ENCODE peak calls at places on chromosomes 4 and X, in six cellular contexts. X is fibroblast of lung, C is tibial nerve, G is ovary, A is lung, Y is left lung. M is an unnamed sample. For H3K4me1, the result is how much of the 10 kb centered on the place peaks cover.

GRCh38 chrX:129759576-129760061 is 20.1 kb upstream of the SASH3 start:
- DNase-seq in X (peak), C (peak), G (no peak), A (no peak), Y (peak), M (peak)

GRCh38 chrX:42386681-42387080 is 391.3 kb downstream of the PPP1R2C start:
- DNase-seq in X (no peak), C (no peak), G (no peak), A (no peak), Y (no peak), M (no peak)

GRCh38 chr4:36844448-36844847 is 400.1 kb upstream of the NWD2 start:
- DNase-seq in X (no peak), C (no peak), G (no peak), A (no peak), Y (no peak), M (no peak)

GRCh38 chr4:57110635-57111546 is 706 bp upstream of the IGFBP7 start:
- DNase-seq in X (peak), C (peak), G (peak), A (peak), Y (peak), M (peak)

GRCh38 chr4:104418313-104418712 is 76.4 kb downstream of the CXXC4 start:
- DNase-seq in X (no peak), C (no peak), G (no peak), A (no peak), Y (no peak), M (no peak)

GRCh38 chrX:40778861-40779575 is 43.7 kb upstream of the MED14 start:
- DNase-seq in X (peak), C (no peak), G (no peak), A (no peak), Y (no peak), M (no peak)

GRCh38 chr4:47668810-47669408 is 169.0 kb downstream of the CORIN start:
- DNase-seq in X (peak), C (no peak), G (no peak), A (no peak), Y (no peak), M (no peak)

GRCh38 chrX:131711478-131711867 is 167.6 kb downstream of the OR13H1 start:
- DNase-seq in X (no peak), C (no peak), G (no peak), A (no peak), Y (no peak), M (no peak)

GRCh38 chr4:154583677-154584076 is 6.9 kb downstream of the FGA start:
- DNase-seq in X (no peak), C (no peak), G (no peak), A (no peak), Y (no peak), M (no peak)

GRCh38 chrX:15956684-15957083 is 102.1 kb upstream of the AP1S2 start:
- DNase-seq in X (peak), C (no peak), G (no peak), A (no peak), Y (no peak), M (no peak)

GRCh38 chr4:76659103-76659490 is 224.1 kb downstream of the SHROOM3 start:
- DNase-seq in X (peak), C (no peak), G (no peak), A (no peak), Y (no peak), M (no peak)

GRCh38 chr4:100736651-100737450 is 219.0 kb upstream of the EMCN start:
- DNase-seq in X (peak), C (no peak), G (no peak), A (no peak), Y (no peak), M (no peak)

GRCh38 chrX:3299626-3300025 is 46.8 kb downstream of the MXRA5 start:
- DNase-seq in X (peak), C (no peak), G (no peak), A (no peak), Y (no peak), M (no peak)

GRCh38 chr4:70734971-70735370 is 13.2 kb downstream of the RUFY3 start:
- DNase-seq in X (no peak), C (no peak), G (no peak), A (no peak), Y (no peak), M (no peak)

GRCh38 chrX:150041208-150041607 is 102.9 kb upstream of the EOLA2 start:
- DNase-seq in X (no peak), C (no peak), G (no peak), A (no peak), Y (no peak), M (no peak)

GRCh38 chrX:129779747-129780146 is at the start of gene SASH3:
- DNase-seq in X (no peak), C (peak), G (no peak), A (peak), Y (peak), M (peak)

GRCh38 chrX:17788956-17789562 is 51.8 kb downstream of the SCML1 start:
- DNase-seq in X (no peak), C (no peak), G (no peak), A (no peak), Y (no peak), M (no peak)

GRCh38 chr4:147548251-147548650 is 67.4 kb downstream of the EDNRA start:
- DNase-seq in X (peak), C (no peak), G (no peak), A (no peak), Y (no peak), M (no peak)

GRCh38 chr4:24973471-24974251 is 57.1 kb downstream of the LGI2 start:
- DNase-seq in X (no peak), C (no peak), G (no peak), A (peak), Y (peak), M (peak)

GRCh38 chr4:147498031-147498700 is 17.3 kb downstream of the EDNRA start:
- DNase-seq in X (peak), C (no peak), G (no peak), A (no peak), Y (no peak), M (no peak)

GRCh38 chr4:31365006-31365690 is 645.0 kb downstream of the PCDH7 start:
- DNase-seq in X (peak), C (no peak), G (no peak), A (no peak), Y (peak), M (no peak)

GRCh38 chrX:1673337-1673736 is 58.5 kb downstream of the ASMT start:
- DNase-seq in X (no peak), C (no peak), G (no peak), A (no peak), Y (no peak), M (no peak)

GRCh38 chr4:176545886-176546285 is 226.1 kb downstream of the SPCS3 start:
- DNase-seq in X (peak), C (no peak), G (no peak), A (no peak), Y (no peak), M (no peak)

GRCh38 chr4:176054942-176055341 is 10.7 kb upstream of the WDR17 start:
- DNase-seq in X (no peak), C (no peak), G (no peak), A (no peak), Y (no peak), M (no peak)

GRCh38 chrX:86023806-86024205 is 23.6 kb downstream of the CHM start:
- DNase-seq in X (no peak), C (no peak), G (no peak), A (no peak), Y (no peak), M (no peak)

GRCh38 chrX:71214604-71215334 is 8.3 kb upstream of the GJB1 start:
- DNase-seq in X (no peak), C (no peak), G (no peak), A (no peak), Y (no peak), M (no peak)
- H3K4me3 ChIP-seq in X (no peak), C (no peak), G (no peak), A (no peak), Y (no peak), M (no peak)

GRCh38 chr4:41363384-41363981 is 106.8 kb downstream of the UCHL1 start:
- DNase-seq in X (peak), C (no peak), G (no peak), A (peak), Y (no peak), M (peak)
- H3K4me1 ChIP-seq in X (under half), C (under half), G (under half), A (under half), Y (under half), M (under half)

GRCh38 chr4:174598800-174599199 is 76.5 kb upstream of the HPGD start:
- DNase-seq in X (no peak), C (no peak), G (no peak), A (no peak), Y (no peak), M (no peak)
- H3K4me3 ChIP-seq in X (no peak), C (no peak), G (no peak), A (no peak), Y (no peak), M (no peak)

GRCh38 chr4:6917445-6918241 is 8.0 kb downstream of the TBC1D14 start:
- DNase-seq in X (peak), C (peak), G (peak), A (peak), Y (peak), M (peak)

GRCh38 chr4:6916587-6917444 is 7.2 kb downstream of the TBC1D14 start:
- DNase-seq in X (peak), C (no peak), G (no peak), A (peak), Y (peak), M (no peak)

GRCh38 chr4:6918345-6918744 is 8.7 kb downstream of the TBC1D14 start:
- DNase-seq in X (no peak), C (no peak), G (no peak), A (no peak), Y (no peak), M (no peak)

GRCh38 chr4:6923507-6923906 is 13.9 kb downstream of the TBC1D14 start:
- DNase-seq in X (no peak), C (no peak), G (no peak), A (no peak), Y (peak), M (no peak)

DNA sequence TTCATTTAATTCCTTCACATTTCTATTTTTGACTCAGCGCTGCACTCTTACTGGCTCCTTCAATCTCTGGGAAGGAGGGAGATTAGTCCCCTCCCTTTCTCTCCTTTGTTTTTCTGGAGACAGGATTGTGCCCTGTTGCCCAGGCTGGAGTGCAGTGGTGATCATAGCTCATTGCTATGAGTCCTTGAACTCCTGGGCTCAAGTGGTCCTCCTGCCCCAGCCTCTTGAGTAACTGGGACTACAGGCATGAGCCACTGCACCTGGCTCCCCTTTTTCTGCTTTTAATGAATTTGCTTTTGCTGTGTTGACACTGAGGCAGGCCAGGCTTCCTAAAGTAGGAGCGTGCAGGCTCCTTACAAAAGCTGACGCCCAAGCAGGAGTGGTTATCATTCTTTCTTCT is 10.5 kb downstream of the TBC1D14 start:
- DNase-seq in X (no peak), C (no peak), G (no peak), A (peak), Y (no peak), M (no peak)
- H3K4me1 ChIP-seq in X (under half), C (under half), G (under half), A (under half), Y (half or more), M (under half)

GRCh38 chr4:98686847-98687246 is 28.4 kb upstream of the TSPAN5 start:
- DNase-seq in X (no peak), C (no peak), G (no peak), A (no peak), Y (no peak), M (no peak)
- H3K4me3 ChIP-seq in X (no peak), C (no peak), G (no peak), A (no peak), Y (no peak), M (no peak)

GRCh38 chr4:41212221-41213203 is 1.8 kb downstream of the APBB2 start:
- DNase-seq in X (peak), C (no peak), G (no peak), A (peak), Y (no peak), M (no peak)

GRCh38 chr4:41207330-41207831 is 7.0 kb downstream of the APBB2 start:
- DNase-seq in X (peak), C (no peak), G (no peak), A (no peak), Y (no peak), M (no peak)

GRCh38 chr4:41205854-41206460 is 8.4 kb downstream of the APBB2 start:
- DNase-seq in X (peak), C (no peak), G (no peak), A (no peak), Y (no peak), M (no peak)

GRCh38 chr4:41209901-41210300 is 4.4 kb downstream of the APBB2 start:
- DNase-seq in X (no peak), C (no peak), G (no peak), A (no peak), Y (no peak), M (no peak)

GRCh38 chr4:41209187-41209586 is 5.2 kb downstream of the APBB2 start:
- DNase-seq in X (peak), C (no peak), G (no peak), A (no peak), Y (no peak), M (peak)
- H3K4me1 ChIP-seq in X (under half), C (under half), G (under half), A (under half), Y (under half), M (under half)

DNA sequence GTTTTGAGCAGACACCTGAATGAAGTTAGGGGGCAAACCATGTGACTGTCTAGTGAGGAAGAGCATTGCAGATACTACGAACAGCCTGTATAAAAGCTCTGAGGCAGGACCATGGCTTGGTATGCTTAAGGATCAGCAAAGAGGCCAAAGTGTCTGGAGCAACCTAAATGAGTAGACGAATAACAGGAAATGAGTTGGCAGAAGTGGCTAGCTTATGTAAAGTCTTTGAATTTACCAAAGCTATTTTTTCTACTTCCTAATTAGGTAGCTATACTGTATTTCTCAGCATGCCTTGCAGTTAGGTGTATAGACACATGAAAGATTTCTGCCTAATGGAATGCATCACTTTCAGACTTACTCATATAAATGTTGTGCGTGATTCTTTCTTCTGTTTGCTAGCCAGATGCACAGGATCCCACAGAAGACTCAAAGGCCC is 9.3 kb upstream of the GPRIN3 start:
- DNase-seq in X (peak), C (no peak), G (no peak), A (no peak), Y (no peak), M (no peak)
- H3K4me3 ChIP-seq in X (no peak), C (no peak), G (no peak), A (no peak), Y (no peak), M (no peak)

GRCh38 chr4:75195111-75195510 is 262.2 kb downstream of the PARM1 start:
- DNase-seq in X (no peak), C (no peak), G (no peak), A (no peak), Y (no peak), M (no peak)
- H3K4me1 ChIP-seq in X (under half), C (under half), G (under half), A (under half), Y (under half), M (under half)

GRCh38 chrX:110414273-110414672 is 55.6 kb downstream of the RTL9 start:
- DNase-seq in X (no peak), C (no peak), G (no peak), A (no peak), Y (no peak), M (no peak)
- H3K4me3 ChIP-seq in X (no peak), C (no peak), G (no peak), A (no peak), Y (no peak), M (no peak)

DNA sequence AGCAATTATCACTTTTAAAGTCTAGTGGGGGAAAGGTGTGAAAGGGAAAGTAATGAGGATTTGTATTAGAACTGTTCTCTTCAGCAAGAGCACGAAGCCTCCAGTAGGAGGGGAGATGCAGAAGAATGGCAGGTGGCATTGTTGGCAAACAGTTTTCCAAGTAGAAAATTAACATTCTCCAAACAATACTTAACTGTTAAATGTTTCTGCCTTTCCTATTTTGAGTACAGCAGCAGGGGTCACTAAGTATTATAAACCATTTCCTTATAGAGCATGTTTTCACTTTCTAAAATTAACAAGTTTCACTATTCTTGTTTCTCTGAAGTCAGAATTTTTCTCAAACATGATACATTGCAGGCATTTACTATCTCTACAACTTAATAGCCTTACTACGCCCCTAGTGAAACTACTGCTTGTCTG is 58.7 kb downstream of the LEF1 start:
- DNase-seq in X (no peak), C (no peak), G (no peak), A (no peak), Y (no peak), M (no peak)
- H3K4me1 ChIP-seq in X (under half), C (under half), G (under half), A (under half), Y (under half), M (under half)